ENCODE peak calls at places on chromosomes 4 and X, in four cellular contexts. N is epithelial cell of prostate, Z is Right ventricle myocardium inferior, S is left colon. H is an unnamed sample.

GRCh38 chrX:68758671-68759070 is 70.2 kb upstream of the EFNB1 start:
- DNase-seq in N (no peak), Z (no peak), S (no peak), H (no peak)

GRCh38 chr4:168218663-168219062 is 99.9 kb downstream of the DDX60 start:
- DNase-seq in N (peak), Z (no peak), S (no peak), H (peak)

GRCh38 chr4:1060121-1060520 is 48.7 kb downstream of the FGFRL1 start:
- DNase-seq in N (no peak), Z (no peak), S (no peak), H (no peak)

GRCh38 chrX:150680974-150681373 is 12.2 kb upstream of the MTMR1 start:
- DNase-seq in N (no peak), Z (no peak), S (no peak), H (no peak)

GRCh38 chr4:110458494-110459266 is 17.3 kb upstream of the ENPEP start:
- DNase-seq in N (no peak), Z (no peak), S (no peak), H (no peak)

GRCh38 chr4:73822812-73823480 is 13.5 kb upstream of the CXCL6 start:
- DNase-seq in N (no peak), Z (no peak), S (no peak), H (no peak)

GRCh38 chrX:50081282-50081955 is 119.4 kb downstream of the AKAP4 start:
- DNase-seq in N (no peak), Z (no peak), S (peak), H (no peak)

GRCh38 chr4:138981930-138982390 is 33.6 kb upstream of the NOCT start:
- DNase-seq in N (peak), Z (no peak), S (no peak), H (no peak)

GRCh38 chrX:15718283-15718970 is 19.6 kb upstream of the CA5B start:
- DNase-seq in N (no peak), Z (no peak), S (no peak), H (no peak)

GRCh38 chr4:55989716-55990115 is 41.0 kb downstream of the CEP135 start:
- DNase-seq in N (no peak), Z (no peak), S (no peak), H (no peak)

GRCh38 chrX:19798423-19798822 is 89.0 kb downstream of the SH3KBP1 start:
- DNase-seq in N (no peak), Z (no peak), S (no peak), H (no peak)

GRCh38 chr4:112521123-112522116 is 5.4 kb upstream of the NEUROG2 start:
- DNase-seq in N (no peak), Z (no peak), S (no peak), H (no peak)

GRCh38 chr4:23686169-23686903 is 203.5 kb downstream of the PPARGC1A start:
- DNase-seq in N (no peak), Z (no peak), S (no peak), H (no peak)

GRCh38 chr4:114151-114550 is 10.2 kb upstream of the ZNF718 start:
- DNase-seq in N (no peak), Z (no peak), S (no peak), H (peak)

GRCh38 chr4:159944477-159944876 is 841.6 kb downstream of the RAPGEF2 start:
- DNase-seq in N (no peak), Z (no peak), S (no peak), H (no peak)

GRCh38 chr4:112807083-112807482 is 170.1 kb downstream of the LARP7 start:
- DNase-seq in N (no peak), Z (no peak), S (no peak), H (no peak)

GRCh38 chr4:124710253-124710849 is 2.2 kb downstream of the ANKRD50 start:
- DNase-seq in N (no peak), Z (no peak), S (no peak), H (no peak)

GRCh38 chrX:67780694-67781109 is 236.9 kb downstream of the AR start:
- DNase-seq in N (peak), Z (peak), S (peak), H (peak)

GRCh38 chrX:148371251-148371650 is 129.2 kb upstream of the AFF2 start:
- DNase-seq in N (no peak), Z (no peak), S (no peak), H (no peak)

GRCh38 chr4:38765391-38765790 is 17.4 kb downstream of the TLR10 start:
- DNase-seq in N (peak), Z (no peak), S (no peak), H (peak)

GRCh38 chrX:1521459-1521956 is 15.5 kb downstream of the P2RY8 start:
- DNase-seq in N (no peak), Z (no peak), S (peak), H (no peak)

GRCh38 chr4:173128199-173128890 is 40.3 kb upstream of the GALNT7 start:
- DNase-seq in N (no peak), Z (no peak), S (no peak), H (no peak)

GRCh38 chr4:91212140-91212681 is 1085.0 kb downstream of the CCSER1 start:
- DNase-seq in N (no peak), Z (no peak), S (no peak), H (no peak)

GRCh38 chrX:116417214-116417613 is 19.2 kb upstream of the SLC6A14 start:
- DNase-seq in N (no peak), Z (no peak), S (no peak), H (peak)

GRCh38 chrX:19046343-19047215 is 62.7 kb upstream of the PHKA2 start:
- DNase-seq in N (peak), Z (no peak), S (no peak), H (peak)

GRCh38 chr4:27217261-27217769 is 356.7 kb downstream of the STIM2 start:
- DNase-seq in N (peak), Z (no peak), S (no peak), H (peak)

GRCh38 chr4:10047967-10048366 is 26.7 kb upstream of the SLC2A9 start:
- DNase-seq in N (no peak), Z (no peak), S (no peak), H (no peak)

GRCh38 chr4:98522603-98523395 is 135.6 kb downstream of the TSPAN5 start:
- DNase-seq in N (no peak), Z (no peak), S (no peak), H (peak)

GRCh38 chrX:65034641-65035450 is 58.6 kb upstream of the ZC4H2 start:
- DNase-seq in N (peak), Z (peak), S (peak), H (peak)

GRCh38 chrX:150581093-150581775 is 12.8 kb downstream of the MTM1 start:
- DNase-seq in N (no peak), Z (no peak), S (no peak), H (peak)

GRCh38 chrX:154096140-154097002 is 1.1 kb downstream of the MECP2 start:
- DNase-seq in N (no peak), Z (no peak), S (peak), H (no peak)

GRCh38 chrX:40074080-40074958 is 23.4 kb downstream of the BCOR start:
- DNase-seq in N (no peak), Z (no peak), S (no peak), H (no peak)

GRCh38 chrX:23008431-23009099 is 8.8 kb downstream of the DDX53 start:
- DNase-seq in N (no peak), Z (no peak), S (no peak), H (peak)

GRCh38 chr4:121256887-121257426 is 92.8 kb upstream of the TNIP3 start:
- DNase-seq in N (no peak), Z (no peak), S (no peak), H (no peak)

GRCh38 chrX:136975642-136976518 is 57.9 kb downstream of the GPR101 start:
- DNase-seq in N (no peak), Z (no peak), S (no peak), H (no peak)